ENCODE peak calls at places on chromosome 20, in seven cellular contexts. G, A, D, B, K, J and X are unnamed samples.

GRCh38 chr20:1472556-1473243 is 6.1 kb upstream of the NSFL1C start:
- DNase-seq in G (no peak), A (no peak), D (no peak), B (no peak), K (no peak), J (no peak), X (no peak)

GRCh38 chr20:46979603-46980241 is 85.1 kb downstream of the EYA2 start:
- DNase-seq in G (no peak), A (no peak), D (no peak), B (no peak), K (no peak), J (no peak), X (no peak)

GRCh38 chr20:3398681-3399252 is 8.7 kb downstream of the DNAAF9 start:
- DNase-seq in G (no peak), A (peak; percentile 66), D (no peak), B (no peak), K (no peak), J (no peak), X (no peak)

GRCh38 chr20:46324960-46325703 is 16.8 kb upstream of the CDH22 start:
- DNase-seq in G (no peak), A (peak; percentile 52), D (no peak), B (no peak), K (peak; percentile 37), J (no peak), X (no peak)

GRCh38 chr20:50842821-50843220 is 48.0 kb downstream of the BCAS4 start:
- DNase-seq in G (no peak), A (no peak), D (no peak), B (no peak), K (no peak), J (no peak), X (no peak)

GRCh38 chr20:46255440-46256104 is 52.7 kb downstream of the CDH22 start:
- DNase-seq in G (no peak), A (no peak), D (peak; percentile 5), B (peak; percentile 89), K (peak; percentile 93), J (peak; percentile 79), X (no peak)

GRCh38 chr20:44765091-44765490 is 19.4 kb downstream of the KCNK15 start:
- DNase-seq in G (no peak), A (no peak), D (no peak), B (no peak), K (no peak), J (no peak), X (no peak)

GRCh38 chr20:15951711-15952110 is 621.5 kb downstream of the KIF16B start:
- DNase-seq in G (no peak), A (no peak), D (no peak), B (no peak), K (no peak), J (no peak), X (no peak)

GRCh38 chr20:13349240-13349604 is 128.1 kb downstream of the ISM1 start:
- DNase-seq in G (no peak), A (peak; percentile 44), D (no peak), B (no peak), K (no peak), J (no peak), X (no peak)

GRCh38 chr20:38617011-38617829 is 15.6 kb downstream of the ARHGAP40 start:
- DNase-seq in G (no peak), A (peak; percentile 53), D (no peak), B (no peak), K (no peak), J (no peak), X (no peak)

GRCh38 chr20:47672166-47672565 is 113.1 kb downstream of the SULF2 start:
- DNase-seq in G (no peak), A (no peak), D (no peak), B (peak; percentile 30), K (no peak), J (no peak), X (no peak)

GRCh38 chr20:59583428-59584277 is 20.7 kb upstream of the PHACTR3 start:
- DNase-seq in G (no peak), A (peak; percentile 65), D (no peak), B (peak; percentile 90), K (peak; percentile 29), J (no peak), X (peak; percentile 50)

GRCh38 chr20:22716824-22717351 is 132.5 kb upstream of the FOXA2 start:
- DNase-seq in G (no peak), A (no peak), D (no peak), B (no peak), K (peak; percentile 46), J (no peak), X (no peak)

GRCh38 chr20:36569847-36570429 is 3.5 kb upstream of the TGIF2 start:
- DNase-seq in G (no peak), A (peak; percentile 76), D (no peak), B (no peak), K (no peak), J (no peak), X (no peak)

GRCh38 chr20:9130407-9130995 is 61.6 kb downstream of the PLCB4 start:
- DNase-seq in G (no peak), A (no peak), D (no peak), B (no peak), K (no peak), J (no peak), X (no peak)

GRCh38 chr20:4894409-4894808 is 106.9 kb downstream of the SLC23A2 start:
- DNase-seq in G (no peak), A (no peak), D (no peak), B (no peak), K (no peak), J (no peak), X (no peak)

GRCh38 chr20:35111141-35111888 is 18.7 kb upstream of the TRPC4AP start:
- DNase-seq in G (no peak), A (peak; percentile 96), D (no peak), B (no peak), K (no peak), J (no peak), X (no peak)

GRCh38 chr20:63567382-63568169 is 6.5 kb downstream of the HELZ2 start:
- DNase-seq in G (peak; percentile 29), A (no peak), D (peak; percentile 46), B (no peak), K (peak; percentile 59), J (no peak), X (no peak)

GRCh38 chr20:44911264-44911921 is 1.5 kb downstream of the PABPC1L start:
- DNase-seq in G (peak; percentile 7), A (peak; percentile 31), D (peak; percentile 14), B (peak; percentile 68), K (peak; percentile 67), J (peak; percentile 50), X (no peak)

GRCh38 chr20:58303547-58303946 is 6.0 kb upstream of the RAB22A start:
- DNase-seq in G (no peak), A (peak; percentile 10), D (no peak), B (no peak), K (no peak), J (no peak), X (no peak)

GRCh38 chr20:36744764-36745191 is 1.1 kb downstream of the NDRG3 start:
- DNase-seq in G (no peak), A (peak; percentile 79), D (no peak), B (peak; percentile 85), K (peak; percentile 48), J (peak; percentile 52), X (peak; percentile 26)

GRCh38 chr20:4507288-4507719 is 214.4 kb upstream of the PRND start:
- DNase-seq in G (no peak), A (peak; percentile 86), D (no peak), B (no peak), K (no peak), J (no peak), X (no peak)

GRCh38 chr20:57260959-57261357 is 5.5 kb downstream of the BMP7 start:
- DNase-seq in G (no peak), A (no peak), D (no peak), B (no peak), K (no peak), J (no peak), X (no peak)
- H3K27ac ChIP-seq in G (no peak overlapping the region), A (no peak overlapping the region), D (no peak overlapping the region), B (peak overlapping the region; percentile 88), K (no peak overlapping the region), J (no peak overlapping the region), X (no peak overlapping the region)

GRCh38 chr20:25254571-25254970 is 6.7 kb downstream of the PYGB start:
- DNase-seq in G (no peak), A (no peak), D (no peak), B (no peak), K (no peak), J (no peak), X (no peak)
- H3K27ac ChIP-seq in G (no peak overlapping the region), A (no peak overlapping the region), D (no peak overlapping the region), B (peak overlapping the region; percentile 71), K (peak overlapping the region; percentile 82), J (peak overlapping the region; percentile 66), X (no peak overlapping the region)

GRCh38 chr20:10665027-10665561 is 8.7 kb downstream of the JAG1 start:
- DNase-seq in G (no peak), A (no peak), D (no peak), B (no peak), K (no peak), J (no peak), X (no peak)

GRCh38 chr20:10665791-10666190 is 8.0 kb downstream of the JAG1 start:
- DNase-seq in G (no peak), A (no peak), D (no peak), B (no peak), K (no peak), J (no peak), X (no peak)

GRCh38 chr20:10667077-10667401 is 6.8 kb downstream of the JAG1 start:
- DNase-seq in G (no peak), A (no peak), D (no peak), B (peak; percentile 91), K (no peak), J (no peak), X (no peak)

GRCh38 chr20:10667560-10668167 is 6.1 kb downstream of the JAG1 start:
- DNase-seq in G (no peak), A (no peak), D (no peak), B (no peak), K (no peak), J (no peak), X (no peak)

DNA sequence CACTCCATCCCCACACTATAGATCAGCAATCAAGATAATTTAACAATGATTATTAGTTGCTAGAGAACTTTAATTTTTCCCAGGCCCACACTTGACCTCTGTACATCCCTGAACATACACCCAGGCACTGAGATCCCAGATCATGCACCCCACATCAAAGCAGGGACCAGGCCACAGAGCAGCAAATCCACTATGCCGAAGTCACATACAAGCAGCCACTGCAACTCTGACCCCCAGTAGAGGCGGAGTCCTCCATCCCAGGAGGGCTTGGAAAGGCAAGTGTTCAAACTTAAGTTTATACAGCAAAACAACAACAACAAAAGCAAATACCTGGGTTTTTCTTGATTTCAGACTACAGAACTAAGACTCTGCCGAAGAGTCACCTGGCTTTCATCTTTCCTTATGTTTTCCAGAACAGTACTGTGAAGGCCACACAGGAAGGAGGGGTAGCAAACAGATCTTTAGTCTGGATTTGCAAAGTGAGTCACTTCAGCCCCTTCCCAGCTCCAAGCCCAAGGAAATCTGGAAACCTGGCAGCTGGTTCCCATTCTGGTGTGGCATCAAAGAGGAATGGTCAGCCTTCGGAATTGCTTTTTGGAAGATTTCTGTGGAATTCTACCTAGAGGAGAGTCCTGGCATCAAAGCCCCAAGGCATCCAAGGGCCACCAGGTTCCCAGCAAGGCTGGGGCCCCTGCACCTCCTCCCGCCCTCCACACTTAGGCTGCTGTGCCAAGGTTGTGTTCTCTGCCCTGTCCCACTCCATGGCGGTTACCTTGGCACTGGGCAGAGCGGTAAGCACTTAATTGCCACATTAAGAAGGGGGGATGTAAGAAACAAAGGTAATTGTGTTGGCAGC is 7.3 kb downstream of the JAG1 start:
- DNase-seq in G (no peak), A (no peak), D (no peak), B (no peak), K (no peak), J (no peak), X (no peak)
- H3K27ac ChIP-seq in G (no peak overlapping the region), A (no peak overlapping the region), D (no peak overlapping the region), B (peak overlapping the region; percentile 85), K (peak overlapping the region; percentile 73), J (no peak overlapping the region), X (peak overlapping the region; percentile 42)

GRCh38 chr20:17614812-17615644 is 45.2 kb downstream of the DSTN start:
- DNase-seq in G (no peak), A (no peak), D (no peak), B (peak; percentile 77), K (peak; percentile 38), J (no peak), X (no peak)
- H3K27ac ChIP-seq in G (no peak overlapping the region), A (no peak overlapping the region), D (no peak overlapping the region), B (peak overlapping the region; percentile 6), K (peak overlapping the region; percentile 83), J (peak overlapping the region; percentile 17), X (no peak overlapping the region)